ENCODE peak calls at places on chromosomes 3 and 15, in ten cellular contexts. One of them, this sample, is unnamed.

GRCh38 chr3:45681846-45682245 is 7.3 kb upstream of the SACM1L start:
- DNase-seq in AG09319: no peak
- DNase-seq in amygdala: no peak
- DNase-seq in EH: no peak
- DNase-seq in NCI-H2081: no peak
- DNase-seq in Right ventricle myocardium inferior: no peak
- DNase-seq in MV-4-11: no peak
- DNase-seq in spleen: no peak
- DNase-seq in stimulated activated CD8-positive, alpha-beta memory T cell treated with anti-CD3 and anti-CD28 coated beads, Interleukin-4, amount 100 ng/mL, for 4 hours: no peak
- DNase-seq in left cardiac atrium: no peak
- DNase-seq in this sample: no peak

GRCh38 chr3:184666422-184666821 is 45.4 kb downstream of the MAGEF1 start:
- DNase-seq in left cardiac atrium: no peak
- DNase-seq in Right ventricle myocardium inferior: no peak
- DNase-seq in spleen: no peak
- DNase-seq in MV-4-11: no peak
- DNase-seq in stimulated activated CD8-positive, alpha-beta memory T cell treated with anti-CD3 and anti-CD28 coated beads, Interleukin-4, amount 100 ng/mL, for 4 hours: no peak
- DNase-seq in EH: no peak
- DNase-seq in AG09319: no peak
- DNase-seq in NCI-H2081: no peak
- DNase-seq in amygdala: no peak
- DNase-seq in this sample: no peak

GRCh38 chr3:117398166-117398954 is 688.8 kb downstream of the TUSC7 start:
- DNase-seq in Right ventricle myocardium inferior: no peak
- DNase-seq in NCI-H2081: peak; percentile 85
- DNase-seq in stimulated activated CD8-positive, alpha-beta memory T cell treated with anti-CD3 and anti-CD28 coated beads, Interleukin-4, amount 100 ng/mL, for 4 hours: no peak
- DNase-seq in AG09319: no peak
- DNase-seq in EH: no peak
- DNase-seq in MV-4-11: no peak
- DNase-seq in amygdala: peak; percentile 26
- DNase-seq in spleen: no peak
- DNase-seq in left cardiac atrium: no peak
- DNase-seq in this sample: no peak

GRCh38 chr3:86991840-86992430 is 986 bp upstream of the VGLL3 start:
- DNase-seq in EH: peak; percentile 64
- DNase-seq in spleen: no peak
- DNase-seq in amygdala: no peak
- DNase-seq in NCI-H2081: no peak
- DNase-seq in Right ventricle myocardium inferior: no peak
- DNase-seq in MV-4-11: no peak
- DNase-seq in left cardiac atrium: no peak
- DNase-seq in stimulated activated CD8-positive, alpha-beta memory T cell treated with anti-CD3 and anti-CD28 coated beads, Interleukin-4, amount 100 ng/mL, for 4 hours: no peak
- DNase-seq in AG09319: no peak
- DNase-seq in this sample: no peak

GRCh38 chr3:73954506-73954905 is 329.8 kb upstream of the PDZRN3 start:
- DNase-seq in spleen: no peak
- DNase-seq in left cardiac atrium: no peak
- DNase-seq in MV-4-11: no peak
- DNase-seq in AG09319: no peak
- DNase-seq in Right ventricle myocardium inferior: no peak
- DNase-seq in amygdala: no peak
- DNase-seq in stimulated activated CD8-positive, alpha-beta memory T cell treated with anti-CD3 and anti-CD28 coated beads, Interleukin-4, amount 100 ng/mL, for 4 hours: no peak
- DNase-seq in NCI-H2081: no peak
- DNase-seq in EH: no peak
- DNase-seq in this sample: no peak

GRCh38 chr15:60421544-60421943 is 23.8 kb upstream of the ANXA2 start:
- DNase-seq in stimulated activated CD8-positive, alpha-beta memory T cell treated with anti-CD3 and anti-CD28 coated beads, Interleukin-4, amount 100 ng/mL, for 4 hours: no peak
- DNase-seq in EH: peak; percentile 89
- DNase-seq in NCI-H2081: no peak
- DNase-seq in Right ventricle myocardium inferior: no peak
- DNase-seq in spleen: no peak
- DNase-seq in MV-4-11: no peak
- DNase-seq in amygdala: no peak
- DNase-seq in left cardiac atrium: no peak
- DNase-seq in AG09319: no peak
- DNase-seq in this sample: no peak

GRCh38 chr3:8451696-8452095 is 49.9 kb upstream of the LMCD1 start:
- DNase-seq in stimulated activated CD8-positive, alpha-beta memory T cell treated with anti-CD3 and anti-CD28 coated beads, Interleukin-4, amount 100 ng/mL, for 4 hours: no peak
- DNase-seq in amygdala: no peak
- DNase-seq in Right ventricle myocardium inferior: no peak
- DNase-seq in spleen: no peak
- DNase-seq in left cardiac atrium: no peak
- DNase-seq in NCI-H2081: no peak
- DNase-seq in AG09319: no peak
- DNase-seq in MV-4-11: no peak
- DNase-seq in EH: peak; percentile 81
- DNase-seq in this sample: no peak

GRCh38 chr3:114496874-114497273 is 203.0 kb downstream of the TIGIT start:
- DNase-seq in MV-4-11: no peak
- DNase-seq in amygdala: no peak
- DNase-seq in spleen: no peak
- DNase-seq in NCI-H2081: no peak
- DNase-seq in left cardiac atrium: no peak
- DNase-seq in AG09319: peak; percentile 49
- DNase-seq in EH: peak; percentile 65
- DNase-seq in Right ventricle myocardium inferior: no peak
- DNase-seq in stimulated activated CD8-positive, alpha-beta memory T cell treated with anti-CD3 and anti-CD28 coated beads, Interleukin-4, amount 100 ng/mL, for 4 hours: no peak
- DNase-seq in this sample: no peak

GRCh38 chr3:149330609-149331008 is 2.8 kb downstream of the TM4SF18 start:
- DNase-seq in amygdala: no peak
- DNase-seq in left cardiac atrium: no peak
- DNase-seq in MV-4-11: no peak
- DNase-seq in Right ventricle myocardium inferior: no peak
- DNase-seq in NCI-H2081: peak; percentile 29
- DNase-seq in EH: peak; percentile 50
- DNase-seq in AG09319: no peak
- DNase-seq in spleen: no peak
- DNase-seq in stimulated activated CD8-positive, alpha-beta memory T cell treated with anti-CD3 and anti-CD28 coated beads, Interleukin-4, amount 100 ng/mL, for 4 hours: no peak
- DNase-seq in this sample: no peak

GRCh38 chr3:169658311-169658931 is 5.1 kb downstream of the MECOM start:
- DNase-seq in amygdala: no peak
- DNase-seq in NCI-H2081: no peak
- DNase-seq in stimulated activated CD8-positive, alpha-beta memory T cell treated with anti-CD3 and anti-CD28 coated beads, Interleukin-4, amount 100 ng/mL, for 4 hours: no peak
- DNase-seq in MV-4-11: no peak
- DNase-seq in EH: no peak
- DNase-seq in Right ventricle myocardium inferior: peak; percentile 60
- DNase-seq in left cardiac atrium: peak; percentile 51
- DNase-seq in spleen: peak; percentile 81
- DNase-seq in AG09319: no peak
- DNase-seq in this sample: peak; percentile 65

GRCh38 chr3:153087595-153088566 is 74.1 kb upstream of the RAP2B start:
- DNase-seq in spleen: no peak
- DNase-seq in stimulated activated CD8-positive, alpha-beta memory T cell treated with anti-CD3 and anti-CD28 coated beads, Interleukin-4, amount 100 ng/mL, for 4 hours: no peak
- DNase-seq in EH: peak; percentile 66
- DNase-seq in AG09319: peak; percentile 67
- DNase-seq in NCI-H2081: no peak
- DNase-seq in Right ventricle myocardium inferior: no peak
- DNase-seq in amygdala: no peak
- DNase-seq in MV-4-11: no peak
- DNase-seq in left cardiac atrium: no peak
- DNase-seq in this sample: no peak

GRCh38 chr3:13452490-13453335 is 27.4 kb upstream of the HDAC11 start:
- DNase-seq in spleen: no peak
- DNase-seq in stimulated activated CD8-positive, alpha-beta memory T cell treated with anti-CD3 and anti-CD28 coated beads, Interleukin-4, amount 100 ng/mL, for 4 hours: no peak
- DNase-seq in amygdala: no peak
- DNase-seq in NCI-H2081: peak; percentile 6
- DNase-seq in MV-4-11: peak; percentile 70
- DNase-seq in left cardiac atrium: no peak
- DNase-seq in EH: peak; percentile 71
- DNase-seq in AG09319: peak; percentile 5
- DNase-seq in Right ventricle myocardium inferior: no peak
- DNase-seq in this sample: no peak

GRCh38 chr3:57079221-57079831 is 18.9 kb downstream of the SPATA12 start:
- DNase-seq in left cardiac atrium: no peak
- DNase-seq in Right ventricle myocardium inferior: peak; percentile 73
- DNase-seq in MV-4-11: no peak
- DNase-seq in EH: peak; percentile 4
- DNase-seq in NCI-H2081: no peak
- DNase-seq in AG09319: no peak
- DNase-seq in amygdala: peak; percentile 7
- DNase-seq in stimulated activated CD8-positive, alpha-beta memory T cell treated with anti-CD3 and anti-CD28 coated beads, Interleukin-4, amount 100 ng/mL, for 4 hours: no peak
- DNase-seq in spleen: peak; percentile 77
- DNase-seq in this sample: peak; percentile 49

GRCh38 chr15:67407709-67408257 is 113.1 kb upstream of the C15orf61 start:
- DNase-seq in EH: no peak
- DNase-seq in left cardiac atrium: no peak
- DNase-seq in Right ventricle myocardium inferior: no peak
- DNase-seq in AG09319: no peak
- DNase-seq in spleen: no peak
- DNase-seq in amygdala: no peak
- DNase-seq in NCI-H2081: peak; percentile 12
- DNase-seq in stimulated activated CD8-positive, alpha-beta memory T cell treated with anti-CD3 and anti-CD28 coated beads, Interleukin-4, amount 100 ng/mL, for 4 hours: no peak
- DNase-seq in MV-4-11: no peak
- DNase-seq in this sample: no peak

GRCh38 chr3:32884532-32885031 is 66.8 kb downstream of the TRIM71 start:
- DNase-seq in stimulated activated CD8-positive, alpha-beta memory T cell treated with anti-CD3 and anti-CD28 coated beads, Interleukin-4, amount 100 ng/mL, for 4 hours: no peak
- DNase-seq in MV-4-11: no peak
- DNase-seq in AG09319: no peak
- DNase-seq in Right ventricle myocardium inferior: no peak
- DNase-seq in amygdala: no peak
- DNase-seq in EH: no peak
- DNase-seq in spleen: no peak
- DNase-seq in NCI-H2081: no peak
- DNase-seq in left cardiac atrium: no peak
- DNase-seq in this sample: no peak

GRCh38 chr3:194769020-194769643 is 83.4 kb downstream of the FAM43A start:
- DNase-seq in left cardiac atrium: peak; percentile 96
- DNase-seq in Right ventricle myocardium inferior: peak; percentile 96
- DNase-seq in EH: peak; percentile 95
- DNase-seq in amygdala: peak; percentile 88
- DNase-seq in NCI-H2081: peak; percentile 99
- DNase-seq in AG09319: peak; percentile 81
- DNase-seq in MV-4-11: peak; percentile 99
- DNase-seq in spleen: peak; percentile 95
- DNase-seq in stimulated activated CD8-positive, alpha-beta memory T cell treated with anti-CD3 and anti-CD28 coated beads, Interleukin-4, amount 100 ng/mL, for 4 hours: peak; percentile 87
- DNase-seq in this sample: peak; percentile 93

This sample was measured in right cardiac atrium.